ENCODE peak calls at places on chromosomes 5 and 9, in five cellular contexts. One of them, this sample, is unnamed. For H3K4me1, the result is how much of the 10 kb centered on the place peaks cover.

GRCh38 chr9:86637515-86637914 is 283.3 kb upstream of the TUT7 start:
- DNase-seq in body of pancreas: peak
- DNase-seq in ovary: peak
- DNase-seq in mammary epithelial cell: no peak
- DNase-seq in PC-3: no peak
- DNase-seq in this sample: no peak

GRCh38 chr5:153938131-153938842 is 100.4 kb downstream of the FAM114A2 start:
- DNase-seq in ovary: no peak
- DNase-seq in mammary epithelial cell: no peak
- DNase-seq in body of pancreas: no peak
- DNase-seq in PC-3: no peak
- DNase-seq in this sample: no peak

GRCh38 chr5:141846031-141846430 is 32.2 kb downstream of the PCDH1 start:
- DNase-seq in mammary epithelial cell: no peak
- DNase-seq in PC-3: no peak
- DNase-seq in ovary: no peak
- DNase-seq in body of pancreas: no peak
- DNase-seq in this sample: peak

GRCh38 chr9:16884952-16885513 is 14.6 kb upstream of the BNC2 start:
- DNase-seq in mammary epithelial cell: no peak
- DNase-seq in PC-3: peak
- DNase-seq in body of pancreas: no peak
- DNase-seq in ovary: no peak
- DNase-seq in this sample: no peak

GRCh38 chr5:124952079-124952478 is 205.6 kb upstream of the ZNF608 start:
- DNase-seq in ovary: no peak
- DNase-seq in PC-3: no peak
- DNase-seq in mammary epithelial cell: no peak
- DNase-seq in body of pancreas: no peak
- DNase-seq in this sample: no peak

GRCh38 chr9:80072406-80072805 is 500.6 kb downstream of the TLE4 start:
- DNase-seq in PC-3: no peak
- DNase-seq in mammary epithelial cell: no peak
- DNase-seq in body of pancreas: no peak
- DNase-seq in ovary: no peak
- DNase-seq in this sample: no peak

GRCh38 chr9:119284118-119284517 is 85.1 kb downstream of the BRINP1 start:
- DNase-seq in mammary epithelial cell: no peak
- DNase-seq in PC-3: no peak
- DNase-seq in ovary: no peak
- DNase-seq in body of pancreas: no peak
- DNase-seq in this sample: no peak

GRCh38 chr5:166401391-166401790 is 1890.1 kb upstream of the WWC1 start:
- DNase-seq in body of pancreas: no peak
- DNase-seq in ovary: no peak
- DNase-seq in mammary epithelial cell: no peak
- DNase-seq in PC-3: no peak
- DNase-seq in this sample: no peak

GRCh38 chr9:122949696-122950095 is 8.9 kb downstream of the RABGAP1 start:
- DNase-seq in PC-3: no peak
- DNase-seq in ovary: no peak
- DNase-seq in body of pancreas: no peak
- DNase-seq in mammary epithelial cell: no peak
- DNase-seq in this sample: no peak

GRCh38 chr9:79120533-79121315 is 451.0 kb upstream of the TLE4 start:
- DNase-seq in body of pancreas: no peak
- DNase-seq in PC-3: no peak
- DNase-seq in ovary: no peak
- DNase-seq in mammary epithelial cell: no peak
- DNase-seq in this sample: no peak

GRCh38 chr9:107711528-107711927 is 222.0 kb upstream of the KLF4 start:
- DNase-seq in mammary epithelial cell: peak
- DNase-seq in PC-3: peak
- DNase-seq in body of pancreas: no peak
- DNase-seq in ovary: peak
- DNase-seq in this sample: peak

GRCh38 chr9:117414906-117415583 is at the start of gene ASTN2:
- DNase-seq in mammary epithelial cell: no peak
- DNase-seq in body of pancreas: no peak
- DNase-seq in PC-3: no peak
- DNase-seq in ovary: no peak
- DNase-seq in this sample: peak

GRCh38 chr9:6758418-6759113 is 793 bp downstream of the KDM4C start:
- DNase-seq in mammary epithelial cell: peak
- DNase-seq in ovary: peak
- DNase-seq in PC-3: peak
- DNase-seq in body of pancreas: peak
- DNase-seq in this sample: peak

GRCh38 chr5:67992919-67993318 is 222.6 kb upstream of the PIK3R1 start:
- DNase-seq in body of pancreas: no peak
- DNase-seq in mammary epithelial cell: peak
- DNase-seq in ovary: no peak
- DNase-seq in PC-3: no peak
- DNase-seq in this sample: no peak

GRCh38 chr5:176680226-176680563 is 32.9 kb downstream of the TSPAN17 start:
- DNase-seq in PC-3: no peak
- DNase-seq in body of pancreas: no peak
- DNase-seq in mammary epithelial cell: no peak
- DNase-seq in ovary: no peak
- DNase-seq in this sample: peak

GRCh38 chr5:133269707-133270106 is 217.9 kb downstream of the HSPA4 start:
- DNase-seq in mammary epithelial cell: no peak
- DNase-seq in body of pancreas: no peak
- DNase-seq in PC-3: no peak
- DNase-seq in ovary: no peak
- DNase-seq in this sample: no peak

GRCh38 chr5:172454355-172455086 is at the start of gene SH3PXD2B:
- DNase-seq in body of pancreas: peak
- DNase-seq in mammary epithelial cell: peak
- DNase-seq in ovary: peak
- DNase-seq in PC-3: peak
- DNase-seq in this sample: peak

GRCh38 chr5:107526-107925 is 15.6 kb downstream of the PLEKHG4B start:
- DNase-seq in mammary epithelial cell: no peak
- DNase-seq in body of pancreas: no peak
- DNase-seq in ovary: no peak
- DNase-seq in PC-3: no peak
- DNase-seq in this sample: no peak

GRCh38 chr5:42636425-42636824 is 120.2 kb upstream of the CCDC152 start:
- DNase-seq in PC-3: peak
- DNase-seq in body of pancreas: no peak
- DNase-seq in mammary epithelial cell: peak
- DNase-seq in ovary: no peak
- DNase-seq in this sample: no peak

GRCh38 chr5:58294598-58295298 is 165.1 kb downstream of the PLK2 start:
- DNase-seq in mammary epithelial cell: peak
- DNase-seq in PC-3: peak
- DNase-seq in ovary: no peak
- DNase-seq in body of pancreas: no peak
- DNase-seq in this sample: no peak

GRCh38 chr9:107387401-107387800 is 102.2 kb downstream of the KLF4 start:
- DNase-seq in mammary epithelial cell: peak
- DNase-seq in PC-3: no peak
- DNase-seq in body of pancreas: peak
- DNase-seq in ovary: no peak
- DNase-seq in this sample: no peak

GRCh38 chr5:72817076-72817476 is 615 bp downstream of the TNPO1 start:
- DNase-seq in PC-3: peak
- DNase-seq in body of pancreas: peak
- DNase-seq in mammary epithelial cell: peak
- DNase-seq in ovary: no peak
- DNase-seq in this sample: peak

GRCh38 chr9:98854206-98854756 is 46.8 kb downstream of the GALNT12 start:
- DNase-seq in body of pancreas: no peak
- DNase-seq in PC-3: no peak
- DNase-seq in mammary epithelial cell: no peak
- DNase-seq in ovary: no peak
- DNase-seq in this sample: no peak
- H3K27ac ChIP-seq in body of pancreas: no peak
- H3K27ac ChIP-seq in PC-3: no peak
- H3K27ac ChIP-seq in mammary epithelial cell: no peak
- H3K27ac ChIP-seq in ovary: no peak
- H3K27ac ChIP-seq in this sample: no peak

DNA sequence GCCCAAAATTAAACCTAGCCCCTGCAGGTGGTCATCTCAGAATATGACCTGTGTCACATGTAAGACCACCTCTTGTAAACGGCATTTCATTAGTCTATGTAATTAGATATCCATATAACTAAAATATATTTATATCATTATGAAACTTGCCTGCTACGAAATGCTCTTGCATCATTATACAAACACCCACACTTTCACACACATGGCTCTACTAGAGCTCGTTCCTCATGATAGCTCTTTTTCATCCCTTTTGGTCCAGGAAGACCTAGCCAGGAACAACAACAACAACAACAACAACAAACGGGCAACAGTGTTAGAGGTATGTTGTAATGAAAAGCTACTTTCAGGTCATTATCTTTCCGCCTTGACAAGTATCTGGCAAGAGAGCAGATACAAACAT is 58.6 kb downstream of the LHFPL2 start:
- DNase-seq in mammary epithelial cell: no peak
- DNase-seq in ovary: no peak
- DNase-seq in body of pancreas: no peak
- DNase-seq in PC-3: no peak
- DNase-seq in this sample: no peak
- H3K4me1 ChIP-seq in mammary epithelial cell: half or more
- H3K4me1 ChIP-seq in ovary: under half
- H3K4me1 ChIP-seq in body of pancreas: half or more
- H3K4me1 ChIP-seq in PC-3: half or more
- H3K4me1 ChIP-seq in this sample: under half

DNA sequence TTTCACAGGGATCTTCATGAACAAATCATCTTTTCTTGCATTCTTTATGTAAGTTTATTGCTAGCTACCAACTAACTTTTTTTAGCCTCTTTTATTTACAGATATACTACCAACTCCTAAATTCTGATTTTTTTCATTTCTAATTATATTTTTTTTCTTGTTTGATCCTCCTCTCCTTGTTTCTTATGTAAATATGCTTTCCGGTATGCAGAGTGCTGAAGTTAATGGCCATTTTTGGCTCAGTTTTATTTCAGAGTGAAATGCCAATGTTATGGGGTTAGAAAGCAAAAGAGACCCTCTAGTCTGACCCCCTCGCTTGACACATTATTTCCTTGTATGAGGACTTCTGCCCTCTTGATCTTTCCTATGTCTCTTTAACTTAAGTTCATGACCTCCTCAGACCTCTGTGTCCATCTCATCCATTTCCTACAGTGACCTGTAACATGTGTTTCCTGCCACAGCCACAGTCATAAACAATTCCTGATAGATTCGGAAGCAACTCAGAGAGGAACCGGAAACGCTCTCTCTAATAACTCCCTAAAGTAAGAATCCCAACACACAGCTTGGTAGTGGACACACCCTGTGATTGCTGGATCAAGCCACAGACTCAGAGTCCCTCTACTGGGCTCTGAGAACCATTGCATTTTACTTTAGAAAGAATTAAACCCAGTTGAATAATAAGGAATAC is 42.9 kb upstream of the AFAP1L1 start:
- DNase-seq in mammary epithelial cell: peak
- DNase-seq in PC-3: peak
- DNase-seq in body of pancreas: peak
- DNase-seq in ovary: no peak
- DNase-seq in this sample: no peak
- TF ChIP-seq CTCF in mammary epithelial cell: peak
- TF ChIP-seq CTCF in PC-3: peak
- TF ChIP-seq CTCF in body of pancreas: peak
- TF ChIP-seq CTCF in ovary: peak
- TF ChIP-seq CTCF in this sample: peak

GRCh38 chr9:131405858-131406566 is 12.1 kb downstream of the PRRC2B start:
- DNase-seq in ovary: no peak
- DNase-seq in mammary epithelial cell: peak
- DNase-seq in PC-3: no peak
- DNase-seq in body of pancreas: no peak
- DNase-seq in this sample: no peak

GRCh38 chr9:131403493-131403773 is 9.5 kb downstream of the PRRC2B start:
- DNase-seq in body of pancreas: no peak
- DNase-seq in ovary: no peak
- DNase-seq in mammary epithelial cell: no peak
- DNase-seq in PC-3: no peak
- DNase-seq in this sample: no peak

GRCh38 chr9:131404581-131404980 is 10.7 kb downstream of the PRRC2B start:
- DNase-seq in PC-3: no peak
- DNase-seq in mammary epithelial cell: no peak
- DNase-seq in ovary: no peak
- DNase-seq in body of pancreas: no peak
- DNase-seq in this sample: no peak

GRCh38 chr9:131405429-131405828 is 11.5 kb downstream of the PRRC2B start:
- DNase-seq in PC-3: no peak
- DNase-seq in ovary: no peak
- DNase-seq in body of pancreas: no peak
- DNase-seq in mammary epithelial cell: no peak
- DNase-seq in this sample: no peak

GRCh38 chr9:131404987-131405386 is 11.1 kb downstream of the PRRC2B start:
- DNase-seq in mammary epithelial cell: no peak
- DNase-seq in PC-3: no peak
- DNase-seq in ovary: no peak
- DNase-seq in body of pancreas: no peak
- DNase-seq in this sample: no peak
- H3K27ac ChIP-seq in mammary epithelial cell: no peak
- H3K27ac ChIP-seq in PC-3: no peak
- H3K27ac ChIP-seq in ovary: peak
- H3K27ac ChIP-seq in body of pancreas: peak
- H3K27ac ChIP-seq in this sample: no peak

DNA sequence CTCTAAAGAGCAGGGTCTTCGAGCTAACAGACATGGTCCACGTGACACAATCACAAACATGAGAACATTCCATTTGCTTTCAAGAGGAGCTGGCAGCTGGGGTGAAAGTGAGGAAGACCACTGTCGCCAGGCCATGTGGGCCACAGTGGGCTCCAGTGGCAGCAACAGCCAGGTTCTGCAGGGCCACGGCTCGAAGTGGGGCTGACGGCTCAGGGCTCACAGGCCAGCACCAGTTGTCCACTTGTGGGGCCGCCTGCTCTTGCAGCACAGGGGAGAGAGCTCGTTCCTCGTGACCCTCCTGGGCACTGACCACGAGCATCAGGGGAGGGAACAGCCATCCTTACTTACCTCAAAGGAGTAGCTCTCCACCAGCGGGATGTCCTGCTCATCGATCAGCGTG is 2.0 kb downstream of the ZMYND19 start:
- DNase-seq in PC-3: no peak
- DNase-seq in ovary: no peak
- DNase-seq in mammary epithelial cell: no peak
- DNase-seq in body of pancreas: no peak
- DNase-seq in this sample: no peak
- H3K4me1 ChIP-seq in PC-3: under half
- H3K4me1 ChIP-seq in ovary: under half
- H3K4me1 ChIP-seq in mammary epithelial cell: under half
- H3K4me1 ChIP-seq in body of pancreas: under half
- H3K4me1 ChIP-seq in this sample: under half